ENCODE peak calls at places on chromosome X, in seven cellular contexts. One of them, this sample, is unnamed.

GRCh38 chrX:118730500-118731247 is 3.3 kb downstream of the IL13RA1 start:
- DNase-seq in neural crest cell: no peak
- DNase-seq in GM10248: no peak
- DNase-seq in mucosa of descending colon: no peak
- DNase-seq in GM23338: no peak
- DNase-seq in AG10803: peak
- DNase-seq in astrocyte of the cerebellum: no peak
- DNase-seq in this sample: peak

GRCh38 chrX:103878466-103879151 is 46.6 kb upstream of the RAB9B start:
- DNase-seq in neural crest cell: no peak
- DNase-seq in GM10248: no peak
- DNase-seq in mucosa of descending colon: peak
- DNase-seq in GM23338: peak
- DNase-seq in AG10803: peak
- DNase-seq in astrocyte of the cerebellum: peak
- DNase-seq in this sample: no peak

GRCh38 chrX:120426599-120426998 is 42.5 kb downstream of the LAMP2 start:
- DNase-seq in neural crest cell: no peak
- DNase-seq in GM10248: no peak
- DNase-seq in mucosa of descending colon: no peak
- DNase-seq in GM23338: no peak
- DNase-seq in AG10803: peak
- DNase-seq in astrocyte of the cerebellum: no peak
- DNase-seq in this sample: no peak

GRCh38 chrX:129695535-129695934 is 40.8 kb upstream of the APLN start:
- DNase-seq in neural crest cell: no peak
- DNase-seq in GM10248: no peak
- DNase-seq in mucosa of descending colon: no peak
- DNase-seq in GM23338: no peak
- DNase-seq in AG10803: no peak
- DNase-seq in astrocyte of the cerebellum: no peak
- DNase-seq in this sample: no peak

GRCh38 chrX:68072016-68072415 is 361.3 kb downstream of the OPHN1 start:
- DNase-seq in neural crest cell: no peak
- DNase-seq in GM10248: no peak
- DNase-seq in mucosa of descending colon: no peak
- DNase-seq in GM23338: no peak
- DNase-seq in AG10803: no peak
- DNase-seq in astrocyte of the cerebellum: no peak
- DNase-seq in this sample: no peak

GRCh38 chrX:151538190-151539122 is 25.0 kb upstream of the PASD1 start:
- DNase-seq in neural crest cell: no peak
- DNase-seq in GM10248: no peak
- DNase-seq in mucosa of descending colon: no peak
- DNase-seq in GM23338: no peak
- DNase-seq in AG10803: no peak
- DNase-seq in astrocyte of the cerebellum: no peak
- DNase-seq in this sample: no peak

GRCh38 chrX:18875256-18875878 is 108.5 kb downstream of the PHKA2 start:
- DNase-seq in neural crest cell: no peak
- DNase-seq in GM10248: no peak
- DNase-seq in mucosa of descending colon: no peak
- DNase-seq in GM23338: no peak
- DNase-seq in AG10803: no peak
- DNase-seq in astrocyte of the cerebellum: no peak
- DNase-seq in this sample: no peak

GRCh38 chrX:74343970-74344622 is 40.1 kb downstream of the ZCCHC13 start:
- DNase-seq in neural crest cell: peak
- DNase-seq in GM10248: peak
- DNase-seq in mucosa of descending colon: no peak
- DNase-seq in GM23338: peak
- DNase-seq in AG10803: peak
- DNase-seq in astrocyte of the cerebellum: peak
- DNase-seq in this sample: peak

GRCh38 chrX:18890724-18891560 is 93.0 kb downstream of the PHKA2 start:
- DNase-seq in neural crest cell: no peak
- DNase-seq in GM10248: no peak
- DNase-seq in mucosa of descending colon: no peak
- DNase-seq in GM23338: no peak
- DNase-seq in AG10803: no peak
- DNase-seq in astrocyte of the cerebellum: no peak
- DNase-seq in this sample: no peak

GRCh38 chrX:140712413-140713173 is 3.0 kb downstream of the LINC00632 start:
- DNase-seq in neural crest cell: peak
- DNase-seq in GM10248: no peak
- DNase-seq in mucosa of descending colon: peak
- DNase-seq in GM23338: peak
- DNase-seq in AG10803: peak
- DNase-seq in astrocyte of the cerebellum: peak
- DNase-seq in this sample: no peak

GRCh38 chrX:19064175-19064574 is 58.1 kb downstream of the ADGRG2 start:
- DNase-seq in neural crest cell: no peak
- DNase-seq in GM10248: no peak
- DNase-seq in mucosa of descending colon: no peak
- DNase-seq in GM23338: no peak
- DNase-seq in AG10803: no peak
- DNase-seq in astrocyte of the cerebellum: peak
- DNase-seq in this sample: no peak

GRCh38 chrX:134543201-134543797 is 83.3 kb downstream of the HPRT1 start:
- DNase-seq in neural crest cell: no peak
- DNase-seq in GM10248: no peak
- DNase-seq in mucosa of descending colon: no peak
- DNase-seq in GM23338: peak
- DNase-seq in AG10803: peak
- DNase-seq in astrocyte of the cerebellum: no peak
- DNase-seq in this sample: no peak

GRCh38 chrX:10110984-10111363 is 45.8 kb upstream of the CLCN4 start:
- DNase-seq in neural crest cell: no peak
- DNase-seq in GM10248: peak
- DNase-seq in mucosa of descending colon: peak
- DNase-seq in GM23338: no peak
- DNase-seq in AG10803: peak
- DNase-seq in astrocyte of the cerebellum: no peak
- DNase-seq in this sample: no peak

GRCh38 chrX:130623508-130623907 is 221.7 kb downstream of the RBMX2 start:
- DNase-seq in neural crest cell: no peak
- DNase-seq in GM10248: no peak
- DNase-seq in mucosa of descending colon: no peak
- DNase-seq in GM23338: no peak
- DNase-seq in AG10803: no peak
- DNase-seq in astrocyte of the cerebellum: no peak
- DNase-seq in this sample: no peak

GRCh38 chrX:103817502-103817901 is 14.6 kb downstream of the RAB9B start:
- DNase-seq in neural crest cell: peak
- DNase-seq in GM10248: peak
- DNase-seq in mucosa of descending colon: no peak
- DNase-seq in GM23338: peak
- DNase-seq in AG10803: no peak
- DNase-seq in astrocyte of the cerebellum: peak
- DNase-seq in this sample: peak

GRCh38 chrX:41664307-41665299 is 24.2 kb upstream of the GPR34 start:
- DNase-seq in neural crest cell: no peak
- DNase-seq in GM10248: peak
- DNase-seq in mucosa of descending colon: no peak
- DNase-seq in GM23338: no peak
- DNase-seq in AG10803: peak
- DNase-seq in astrocyte of the cerebellum: no peak
- DNase-seq in this sample: no peak

GRCh38 chrX:15204130-15204751 is 65.6 kb downstream of the ASB9 start:
- DNase-seq in neural crest cell: no peak
- DNase-seq in GM10248: peak
- DNase-seq in mucosa of descending colon: no peak
- DNase-seq in GM23338: no peak
- DNase-seq in AG10803: no peak
- DNase-seq in astrocyte of the cerebellum: no peak
- DNase-seq in this sample: no peak

GRCh38 chrX:55695227-55696018 is 22.1 kb upstream of the RRAGB start:
- DNase-seq in neural crest cell: no peak
- DNase-seq in GM10248: no peak
- DNase-seq in mucosa of descending colon: no peak
- DNase-seq in GM23338: no peak
- DNase-seq in AG10803: no peak
- DNase-seq in astrocyte of the cerebellum: no peak
- DNase-seq in this sample: no peak

GRCh38 chrX:40176979-40177430 is 79.2 kb upstream of the BCOR start:
- DNase-seq in neural crest cell: no peak
- DNase-seq in GM10248: no peak
- DNase-seq in mucosa of descending colon: peak
- DNase-seq in GM23338: peak
- DNase-seq in AG10803: no peak
- DNase-seq in astrocyte of the cerebellum: no peak
- DNase-seq in this sample: no peak

GRCh38 chrX:13223868-13224555 is 95.8 kb downstream of the ATXN3L start:
- DNase-seq in neural crest cell: no peak
- DNase-seq in GM10248: no peak
- DNase-seq in mucosa of descending colon: no peak
- DNase-seq in GM23338: no peak
- DNase-seq in AG10803: peak
- DNase-seq in astrocyte of the cerebellum: peak
- DNase-seq in this sample: peak

GRCh38 chrX:96685205-96686099 is 810 bp downstream of the DIAPH2 start:
- DNase-seq in neural crest cell: peak
- DNase-seq in GM10248: peak
- DNase-seq in mucosa of descending colon: peak
- DNase-seq in GM23338: peak
- DNase-seq in AG10803: peak
- DNase-seq in astrocyte of the cerebellum: no peak
- DNase-seq in this sample: no peak

GRCh38 chrX:118226060-118226428 is 109.4 kb upstream of the KLHL13 start:
- DNase-seq in neural crest cell: no peak
- DNase-seq in GM10248: no peak
- DNase-seq in mucosa of descending colon: no peak
- DNase-seq in GM23338: peak
- DNase-seq in AG10803: no peak
- DNase-seq in astrocyte of the cerebellum: no peak
- DNase-seq in this sample: no peak

GRCh38 chrX:107025538-107025937 is 25.5 kb upstream of the MORC4 start:
- DNase-seq in neural crest cell: no peak
- DNase-seq in GM10248: peak
- DNase-seq in mucosa of descending colon: no peak
- DNase-seq in GM23338: peak
- DNase-seq in AG10803: peak
- DNase-seq in astrocyte of the cerebellum: peak
- DNase-seq in this sample: no peak

GRCh38 chrX:12610079-12610478 is 181.1 kb upstream of the PRPS2 start:
- DNase-seq in neural crest cell: no peak
- DNase-seq in GM10248: no peak
- DNase-seq in mucosa of descending colon: no peak
- DNase-seq in GM23338: no peak
- DNase-seq in AG10803: peak
- DNase-seq in astrocyte of the cerebellum: no peak
- DNase-seq in this sample: peak

GRCh38 chrX:118872102-118872566 is 48.5 kb downstream of the ZCCHC12 start:
- DNase-seq in neural crest cell: no peak
- DNase-seq in GM10248: no peak
- DNase-seq in mucosa of descending colon: no peak
- DNase-seq in GM23338: no peak
- DNase-seq in AG10803: peak
- DNase-seq in astrocyte of the cerebellum: no peak
- DNase-seq in this sample: no peak

GRCh38 chrX:153469811-153470410 is 465 bp downstream of the HAUS7 start:
- DNase-seq in neural crest cell: peak
- DNase-seq in GM10248: no peak
- DNase-seq in mucosa of descending colon: peak
- DNase-seq in GM23338: peak
- DNase-seq in AG10803: peak
- DNase-seq in astrocyte of the cerebellum: no peak
- DNase-seq in this sample: no peak
- TF ChIP-seq CTCF in neural crest cell: peak
- TF ChIP-seq CTCF in GM10248: no peak
- TF ChIP-seq CTCF in mucosa of descending colon: no peak
- TF ChIP-seq CTCF in GM23338: no peak
- TF ChIP-seq CTCF in AG10803: no peak
- TF ChIP-seq CTCF in astrocyte of the cerebellum: peak
- TF ChIP-seq CTCF in this sample: no peak

GRCh38 chrX:5915783-5916182 is 312.9 kb downstream of the NLGN4X start:
- DNase-seq in neural crest cell: no peak
- DNase-seq in GM10248: no peak
- DNase-seq in mucosa of descending colon: no peak
- DNase-seq in GM23338: peak
- DNase-seq in AG10803: no peak
- DNase-seq in astrocyte of the cerebellum: no peak
- DNase-seq in this sample: no peak

GRCh38 chrX:5916945-5917344 is 311.7 kb downstream of the NLGN4X start:
- DNase-seq in neural crest cell: no peak
- DNase-seq in GM10248: no peak
- DNase-seq in mucosa of descending colon: no peak
- DNase-seq in GM23338: peak
- DNase-seq in AG10803: no peak
- DNase-seq in astrocyte of the cerebellum: no peak
- DNase-seq in this sample: no peak
- TF ChIP-seq CTCF in neural crest cell: peak
- TF ChIP-seq CTCF in GM10248: no peak
- TF ChIP-seq CTCF in mucosa of descending colon: no peak
- TF ChIP-seq CTCF in GM23338: peak
- TF ChIP-seq CTCF in AG10803: no peak
- TF ChIP-seq CTCF in astrocyte of the cerebellum: no peak
- TF ChIP-seq CTCF in this sample: no peak

GRCh38 chrX:51461053-51462050 is 35.0 kb downstream of the NUDT11 start:
- DNase-seq in neural crest cell: peak
- DNase-seq in GM10248: peak
- DNase-seq in mucosa of descending colon: no peak
- DNase-seq in GM23338: peak
- DNase-seq in AG10803: peak
- DNase-seq in astrocyte of the cerebellum: peak
- DNase-seq in this sample: peak
- TF ChIP-seq CTCF in neural crest cell: peak
- TF ChIP-seq CTCF in GM10248: peak
- TF ChIP-seq CTCF in mucosa of descending colon: peak
- TF ChIP-seq CTCF in GM23338: peak
- TF ChIP-seq CTCF in AG10803: peak
- TF ChIP-seq CTCF in astrocyte of the cerebellum: peak
- TF ChIP-seq CTCF in this sample: peak

GRCh38 chrX:95509474-95509873 is 1175.2 kb upstream of the DIAPH2 start:
- DNase-seq in neural crest cell: no peak
- DNase-seq in GM10248: no peak
- DNase-seq in mucosa of descending colon: no peak
- DNase-seq in GM23338: no peak
- DNase-seq in AG10803: no peak
- DNase-seq in astrocyte of the cerebellum: no peak
- DNase-seq in this sample: no peak

GRCh38 chrX:95505721-95506120 is 1178.9 kb upstream of the DIAPH2 start:
- DNase-seq in neural crest cell: no peak
- DNase-seq in GM10248: no peak
- DNase-seq in mucosa of descending colon: no peak
- DNase-seq in GM23338: peak
- DNase-seq in AG10803: no peak
- DNase-seq in astrocyte of the cerebellum: no peak
- DNase-seq in this sample: no peak
- TF ChIP-seq CTCF in neural crest cell: peak
- TF ChIP-seq CTCF in GM10248: no peak
- TF ChIP-seq CTCF in mucosa of descending colon: no peak
- TF ChIP-seq CTCF in GM23338: peak
- TF ChIP-seq CTCF in AG10803: no peak
- TF ChIP-seq CTCF in astrocyte of the cerebellum: no peak
- TF ChIP-seq CTCF in this sample: peak

DNA sequence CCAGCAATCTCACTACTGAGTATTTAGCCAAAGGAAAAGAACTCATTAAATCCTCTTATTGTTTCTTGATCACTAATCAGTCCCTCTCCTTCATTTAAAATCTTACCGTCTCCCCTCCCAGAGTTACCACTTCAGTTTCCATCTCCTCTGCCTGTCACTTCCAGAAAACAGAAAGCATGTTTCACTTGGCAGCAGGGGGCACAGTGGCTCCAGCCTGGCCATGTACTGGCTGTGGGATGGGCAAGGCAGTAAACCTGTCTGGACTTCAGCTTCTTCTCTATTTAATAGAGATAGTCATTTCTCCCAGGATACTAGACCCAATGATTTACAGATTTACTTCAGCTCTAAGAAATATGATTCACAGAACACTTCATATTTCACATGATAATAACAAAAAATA is 63.2 kb downstream of the CD40LG start:
- DNase-seq in neural crest cell: no peak
- DNase-seq in GM10248: no peak
- DNase-seq in mucosa of descending colon: peak
- DNase-seq in GM23338: peak
- DNase-seq in AG10803: peak
- DNase-seq in astrocyte of the cerebellum: no peak
- DNase-seq in this sample: peak
- TF ChIP-seq CTCF in neural crest cell: peak
- TF ChIP-seq CTCF in GM10248: peak
- TF ChIP-seq CTCF in mucosa of descending colon: no peak
- TF ChIP-seq CTCF in GM23338: peak
- TF ChIP-seq CTCF in AG10803: peak
- TF ChIP-seq CTCF in astrocyte of the cerebellum: peak
- TF ChIP-seq CTCF in this sample: peak